ENCODE peak calls at places on chromosomes 11 and 22, in ten cellular contexts. T, J, C, H, I, E, A, Z, R and M are unnamed samples.

GRCh38 chr11:63939351-63939920 is 634 bp downstream of the NAA40 start:
- DNase-seq in T (no peak), J (no peak), C (no peak), H (no peak), I (no peak), E (no peak), A (no peak), Z (no peak), R (no peak), M (no peak)

GRCh38 chr22:40410272-40410671 is 39.9 kb downstream of the SGSM3 start:
- DNase-seq in T (no peak), J (peak; percentile 52), C (no peak), H (no peak), I (no peak), E (no peak), A (no peak), Z (no peak), R (no peak), M (no peak)

GRCh38 chr11:74262725-74263124 is 48.7 kb downstream of the P4HA3 start:
- DNase-seq in T (no peak), J (no peak), C (no peak), H (no peak), I (no peak), E (no peak), A (no peak), Z (no peak), R (no peak), M (no peak)

GRCh38 chr22:36734171-36735058 is 30.9 kb upstream of the CACNG2 start:
- DNase-seq in T (peak; percentile 34), J (peak; percentile 21), C (no peak), H (no peak), I (no peak), E (no peak), A (no peak), Z (no peak), R (no peak), M (no peak)

GRCh38 chr11:80186687-80187086 is 745.9 kb upstream of the TENM4 start:
- DNase-seq in T (no peak), J (no peak), C (no peak), H (no peak), I (no peak), E (no peak), A (no peak), Z (no peak), R (no peak), M (no peak)

GRCh38 chr11:114815176-114815575 is 136.8 kb downstream of the NXPE2 start:
- DNase-seq in T (no peak), J (no peak), C (no peak), H (no peak), I (no peak), E (no peak), A (no peak), Z (no peak), R (no peak), M (no peak)

GRCh38 chr11:72373163-72373562 is 61.2 kb downstream of the CLPB start:
- DNase-seq in T (no peak), J (no peak), C (no peak), H (no peak), I (no peak), E (no peak), A (no peak), Z (no peak), R (peak; percentile 43), M (no peak)

GRCh38 chr11:125075242-125075625 is 12.1 kb downstream of the SLC37A2 start:
- DNase-seq in T (no peak), J (no peak), C (no peak), H (no peak), I (no peak), E (no peak), A (no peak), Z (no peak), R (no peak), M (no peak)

GRCh38 chr11:13140028-13140870 is 131.1 kb downstream of the RASSF10 start:
- DNase-seq in T (no peak), J (peak; percentile 78), C (no peak), H (no peak), I (no peak), E (no peak), A (no peak), Z (no peak), R (no peak), M (no peak)